ENCODE peak calls at places on chromosome 4, in eight cellular contexts. Z is KBM-7, W is NCI-H345, J is ELF-1, B is A673, I is amygdala, D is foreskin melanocyte, C is spleen. N is an unnamed sample.

GRCh38 chr4:37795796-37796195 is 30.7 kb upstream of the PGM2 start:
- DNase-seq in W (no peak), D (no peak), C (no peak), Z (no peak), I (no peak), J (no peak), B (no peak), N (no peak)

GRCh38 chr4:175339100-175339707 is 421.0 kb downstream of the ADAM29 start:
- DNase-seq in J (no peak), B (no peak), I (no peak), C (no peak), Z (no peak), W (no peak), D (no peak), N (no peak)

GRCh38 chr4:35151816-35152572 is 1092.3 kb downstream of the ARAP2 start:
- DNase-seq in B (peak), W (peak), D (no peak), I (no peak), Z (peak), C (no peak), J (peak), N (no peak)

GRCh38 chr4:21005647-21006046 is 305.4 kb downstream of the PACRGL start:
- DNase-seq in I (no peak), B (no peak), D (no peak), C (no peak), W (no peak), Z (no peak), J (no peak), N (no peak)

GRCh38 chr4:77931452-77932135 is 69.0 kb downstream of the MRPL1 start:
- DNase-seq in I (no peak), W (no peak), B (no peak), Z (no peak), D (no peak), J (no peak), C (no peak), N (no peak)

GRCh38 chr4:54400802-54401201 is 171.7 kb downstream of the PDGFRA start:
- DNase-seq in I (peak), D (peak), Z (no peak), B (peak), W (no peak), C (no peak), J (no peak), N (no peak)

GRCh38 chr4:87375719-87376291 is 15.2 kb downstream of the HSD17B11 start:
- DNase-seq in D (peak), W (peak), I (no peak), C (no peak), J (peak), B (peak), Z (peak), N (no peak)

GRCh38 chr4:107824367-107825071 is at the start of gene SGMS2:
- DNase-seq in B (peak), Z (peak), J (peak), D (peak), I (peak), W (peak), C (peak), N (peak)

GRCh38 chr4:55411621-55412020 is 15.9 kb downstream of the TMEM165 start:
- DNase-seq in C (no peak), Z (no peak), I (no peak), J (no peak), W (no peak), D (no peak), B (no peak), N (no peak)

GRCh38 chr4:304987-305680 is at the start of gene ZNF732:
- DNase-seq in C (no peak), J (peak), D (no peak), W (no peak), Z (no peak), I (no peak), B (no peak), N (no peak)

GRCh38 chr4:8866828-8867623 is 4.6 kb downstream of the HMX1 start:
- DNase-seq in I (no peak), Z (no peak), J (no peak), D (no peak), W (no peak), B (no peak), C (no peak), N (no peak)

GRCh38 chr4:28600958-28601357 is 1740.3 kb downstream of the STIM2 start:
- DNase-seq in Z (no peak), W (no peak), I (no peak), B (no peak), J (no peak), D (no peak), C (no peak), N (no peak)

GRCh38 chr4:3810796-3811485 is 44.8 kb downstream of the ADRA2C start:
- DNase-seq in I (no peak), D (no peak), J (no peak), B (no peak), C (no peak), Z (no peak), W (no peak), N (no peak)

GRCh38 chr4:78653655-78654054 is 102.1 kb downstream of the ANXA3 start:
- DNase-seq in J (no peak), I (no peak), W (no peak), Z (no peak), D (no peak), B (no peak), C (no peak), N (no peak)

GRCh38 chr4:111323496-111323895 is 700.6 kb upstream of the PITX2 start:
- DNase-seq in B (peak), D (no peak), W (no peak), I (no peak), C (no peak), Z (no peak), J (no peak), N (no peak)

GRCh38 chr4:88177981-88178632 is 19.7 kb upstream of the ABCG2 start:
- DNase-seq in B (peak), J (peak), Z (peak), C (no peak), W (no peak), I (no peak), D (peak), N (no peak)

GRCh38 chr4:184473515-184474260 is 662 bp downstream of the IRF2 start:
- DNase-seq in W (no peak), C (peak), D (no peak), Z (peak), B (peak), J (peak), I (peak), N (no peak)

GRCh38 chr4:173520921-173521473 is 9.0 kb downstream of the HAND2 start:
- DNase-seq in W (no peak), B (no peak), J (peak), Z (no peak), D (no peak), I (no peak), C (no peak), N (no peak)

GRCh38 chr4:92968556-92968955 is 664.8 kb downstream of the GRID2 start:
- DNase-seq in W (no peak), C (no peak), J (no peak), B (no peak), I (no peak), Z (no peak), D (peak), N (no peak)

N was measured in thoracic aorta.